ENCODE peak calls at places on chromosomes 2 and 18, in eight cellular contexts. I is breast epithelium; K is transverse colon; X is testis; R is A549; P is upper lobe of right lung; W is CD8-positive, alpha-beta T cell; Y is endodermal cell. D is an unnamed sample.
A peak's percentile ranks its signal among the peaks of the same experiment; 100 is the strongest.

GRCh38 chr2:55934337-55934736 is 10.8 kb upstream of the EFEMP1 start:
- DNase-seq in W (no peak), R (no peak), P (no peak), X (no peak), K (no peak), Y (no peak), I (no peak), D (no peak)

GRCh38 chr2:110804915-110805314 is 72.5 kb downstream of the ACOXL start:
- DNase-seq in P (no peak), W (no peak), X (no peak), Y (no peak), K (no peak), I (no peak), R (no peak), D (no peak)

GRCh38 chr18:68705119-68705518 is 9.8 kb downstream of the TMX3 start:
- DNase-seq in X (no peak), P (no peak), Y (no peak), R (no peak), I (no peak), K (no peak), W (no peak), D (no peak)

GRCh38 chr18:43692291-43692690 is 415.0 kb upstream of the SYT4 start:
- DNase-seq in X (no peak), P (no peak), W (no peak), I (no peak), Y (no peak), R (no peak), K (no peak), D (no peak)

GRCh38 chr2:235021752-235022151 is 69.9 kb downstream of the SH3BP4 start:
- DNase-seq in R (peak; percentile 59), P (no peak), I (no peak), K (no peak), W (no peak), X (no peak), Y (no peak), D (no peak)

GRCh38 chr2:8522682-8523081 is 159.2 kb upstream of the ID2 start:
- DNase-seq in W (no peak), Y (no peak), P (no peak), K (peak; percentile 47), R (no peak), X (no peak), I (no peak), D (no peak)

GRCh38 chr2:10009811-10010781 is 33.3 kb upstream of the KLF11 start:
- DNase-seq in X (peak; percentile 75), R (no peak), Y (no peak), P (peak; percentile 79), K (peak; percentile 59), I (peak; percentile 65), W (no peak), D (peak; percentile 98)

GRCh38 chr2:206082298-206082843 is 3.6 kb downstream of the INO80D start:
- DNase-seq in P (no peak), Y (peak; percentile 64), X (no peak), I (no peak), R (no peak), K (no peak), W (no peak), D (no peak)

GRCh38 chr2:119429225-119430000 is 2.2 kb upstream of the TMEM37 start:
- DNase-seq in X (no peak), R (no peak), P (no peak), Y (no peak), W (no peak), I (no peak), K (no peak), D (no peak)
- H3K4me1 ChIP-seq in X (peaks cover 23% of the 10 kb centered on the region), R (peaks cover 51% of the 10 kb centered on the region), P (peaks cover 66% of the 10 kb centered on the region), Y (peaks cover 7% of the 10 kb centered on the region), W (no peaks in the 10 kb centered on the region), I (no peaks in the 10 kb centered on the region), K (no peaks in the 10 kb centered on the region), D (peaks cover 58% of the 10 kb centered on the region)

GRCh38 chr2:75820693-75821092 is 110.0 kb upstream of the GCFC2 start:
- DNase-seq in I (no peak), K (no peak), X (no peak), R (no peak), Y (no peak), P (no peak), W (no peak), D (no peak)
- H3K4me1 ChIP-seq in I (no peaks in the 10 kb centered on the region), K (no peaks in the 10 kb centered on the region), X (no peaks in the 10 kb centered on the region), R (no peaks in the 10 kb centered on the region), Y (no peaks in the 10 kb centered on the region), P (no peaks in the 10 kb centered on the region), W (no peaks in the 10 kb centered on the region), D (no peaks in the 10 kb centered on the region)

DNA sequence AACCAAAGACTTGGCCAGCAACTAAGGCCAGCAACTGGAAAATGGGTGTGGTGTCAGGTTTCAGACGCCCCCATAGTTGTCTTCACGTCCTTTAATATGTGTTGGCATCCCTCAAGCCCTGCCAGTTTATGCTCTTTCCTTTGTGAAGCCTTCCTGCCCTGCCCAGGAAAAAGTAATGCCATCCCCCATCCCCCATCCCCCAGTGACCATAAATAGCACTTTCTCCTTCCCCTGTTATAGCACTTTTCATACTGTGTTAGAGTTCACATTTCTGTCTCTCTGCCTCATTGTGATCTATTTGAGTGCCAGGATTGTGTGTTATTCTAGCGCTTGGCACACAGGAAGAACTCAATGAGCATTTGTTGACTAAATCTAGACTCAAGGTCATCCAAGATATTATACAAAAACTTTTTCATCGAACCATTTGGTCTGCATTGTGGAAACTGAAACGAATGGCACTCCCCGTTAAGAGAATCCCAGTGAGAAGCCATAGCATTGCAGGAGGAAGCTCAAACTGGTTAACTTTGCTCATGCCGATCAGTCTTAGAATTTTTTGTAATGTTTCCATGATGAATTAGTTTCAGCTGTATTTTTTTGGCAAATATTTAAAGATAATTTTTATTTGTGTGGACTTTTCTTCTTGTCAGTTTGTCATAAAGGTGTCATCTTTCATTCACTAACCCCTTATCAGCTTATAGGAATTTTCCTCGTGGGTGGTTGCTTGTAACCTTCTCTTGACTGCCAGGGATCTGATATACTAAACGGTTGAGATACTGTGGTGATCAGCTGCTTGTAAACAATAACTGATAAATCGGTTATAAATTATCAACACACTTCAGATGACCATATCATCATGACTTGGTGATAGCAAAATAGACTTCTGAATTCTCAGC is 15.7 kb downstream of the CRIM1 start:
- DNase-seq in I (no peak), R (peak; percentile 62), Y (no peak), P (no peak), X (no peak), W (no peak), K (peak; percentile 33), D (no peak)
- H3K4me1 ChIP-seq in I (peaks cover 19% of the 10 kb centered on the region), R (peaks cover 100% of the 10 kb centered on the region), Y (peaks cover 37% of the 10 kb centered on the region), P (peaks cover 90% of the 10 kb centered on the region), X (peaks cover 38% of the 10 kb centered on the region), W (no peaks in the 10 kb centered on the region), K (peaks cover 61% of the 10 kb centered on the region), D (peaks cover 61% of the 10 kb centered on the region)

GRCh38 chr2:28612131-28612812 is 116.4 kb downstream of the PLB1 start:
- DNase-seq in I (no peak), W (no peak), Y (no peak), P (no peak), R (no peak), K (no peak), X (no peak), D (no peak)

GRCh38 chr2:28606986-28607441 is 111.2 kb downstream of the PLB1 start:
- DNase-seq in X (no peak), Y (peak; percentile 75), P (no peak), I (no peak), W (no peak), K (no peak), R (peak; percentile 43), D (no peak)

GRCh38 chr2:28608061-28608828 is 112.4 kb downstream of the PLB1 start:
- DNase-seq in W (no peak), I (no peak), X (no peak), R (no peak), P (no peak), K (no peak), Y (no peak), D (no peak)

GRCh38 chr2:28610583-28611201 is 114.8 kb downstream of the PLB1 start:
- DNase-seq in P (no peak), Y (no peak), X (no peak), I (peak; percentile 51), W (no peak), K (peak; percentile 50), R (peak; percentile 84), D (peak; percentile 73)

DNA sequence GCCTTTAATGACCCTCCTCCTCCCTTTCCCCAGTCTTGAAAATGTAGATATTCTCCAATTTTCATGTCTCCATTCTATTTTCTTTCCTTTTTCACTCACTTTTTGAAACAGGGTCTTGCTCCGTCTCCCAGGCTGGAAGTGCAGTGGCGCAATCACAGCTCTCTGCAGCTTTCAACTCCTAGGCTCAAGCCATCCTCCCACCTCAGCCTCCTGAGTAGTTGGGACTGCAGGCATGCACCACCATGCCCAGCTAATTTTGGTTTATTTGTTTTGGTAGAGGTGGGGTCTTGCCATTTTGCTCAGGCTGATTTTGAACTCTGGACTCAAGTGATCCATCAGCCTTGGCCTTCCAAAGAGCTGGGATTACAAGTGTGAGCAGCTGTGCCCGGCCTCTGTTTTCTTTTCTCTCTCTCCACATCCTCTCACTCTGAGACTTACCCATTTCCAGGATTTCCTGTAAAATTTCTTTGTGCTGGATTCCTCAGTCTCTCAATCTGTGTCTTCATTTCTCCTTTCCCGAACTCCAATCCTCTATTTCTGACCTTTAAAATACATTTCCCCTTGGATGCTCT is 113.1 kb downstream of the PLB1 start:
- DNase-seq in P (no peak), R (no peak), K (no peak), Y (no peak), X (no peak), I (no peak), W (no peak), D (no peak)
- H3K4me1 ChIP-seq in P (no peaks in the 10 kb centered on the region), R (peaks cover 19% of the 10 kb centered on the region), K (no peaks in the 10 kb centered on the region), Y (peaks cover 5% of the 10 kb centered on the region), X (peaks cover 4% of the 10 kb centered on the region), I (no peaks in the 10 kb centered on the region), W (peaks cover 13% of the 10 kb centered on the region), D (peaks cover 9% of the 10 kb centered on the region)

GRCh38 chr2:90209009-90209408 is 1517.5 kb downstream of the RPIA start:
- DNase-seq in I (no peak), Y (no peak), P (no peak), K (no peak), W (no peak), R (no peak), X (no peak), D (no peak)
- H3K4me1 ChIP-seq in I (no peaks in the 10 kb centered on the region), Y (no peaks in the 10 kb centered on the region), P (no peaks in the 10 kb centered on the region), K (no peaks in the 10 kb centered on the region), W (no peaks in the 10 kb centered on the region), R (no peaks in the 10 kb centered on the region), X (no peaks in the 10 kb centered on the region), D (no peaks in the 10 kb centered on the region)

D was measured in body of pancreas.